ENCODE peak calls at places on chromosomes 7 and 10, in six cellular contexts. One of them, this sample, is unnamed.

GRCh38 chr7:155816996-155817395 is 4.7 kb upstream of the SHH start:
- DNase-seq in Calu3: no peak
- DNase-seq in endothelial cell: no peak
- DNase-seq in foreskin fibroblast: no peak
- DNase-seq in K562: no peak
- DNase-seq in BE2C: no peak
- DNase-seq in this sample: no peak

GRCh38 chr7:27576360-27576944 is 86.2 kb downstream of the HIBADH start:
- DNase-seq in Calu3: peak
- DNase-seq in endothelial cell: peak
- DNase-seq in foreskin fibroblast: peak
- DNase-seq in K562: peak
- DNase-seq in BE2C: no peak
- DNase-seq in this sample: peak

GRCh38 chr7:3569643-3570042 is 268.6 kb downstream of the SDK1 start:
- DNase-seq in Calu3: no peak
- DNase-seq in endothelial cell: no peak
- DNase-seq in foreskin fibroblast: no peak
- DNase-seq in K562: no peak
- DNase-seq in BE2C: no peak
- DNase-seq in this sample: no peak

GRCh38 chr7:22728416-22729029 is 1.5 kb downstream of the IL6 start:
- DNase-seq in Calu3: peak
- DNase-seq in endothelial cell: peak
- DNase-seq in foreskin fibroblast: peak
- DNase-seq in K562: peak
- DNase-seq in BE2C: no peak
- DNase-seq in this sample: peak

GRCh38 chr7:143042821-143043271 is 9.3 kb upstream of the OR6V1 start:
- DNase-seq in Calu3: no peak
- DNase-seq in endothelial cell: no peak
- DNase-seq in foreskin fibroblast: peak
- DNase-seq in K562: no peak
- DNase-seq in BE2C: no peak
- DNase-seq in this sample: no peak

GRCh38 chr7:152925412-152926147 is 166.0 kb downstream of the ACTR3B start:
- DNase-seq in Calu3: no peak
- DNase-seq in endothelial cell: peak
- DNase-seq in foreskin fibroblast: no peak
- DNase-seq in K562: no peak
- DNase-seq in BE2C: peak
- DNase-seq in this sample: no peak

GRCh38 chr10:123904834-123905409 is 13.3 kb upstream of the CPXM2 start:
- DNase-seq in Calu3: no peak
- DNase-seq in endothelial cell: no peak
- DNase-seq in foreskin fibroblast: no peak
- DNase-seq in K562: no peak
- DNase-seq in BE2C: no peak
- DNase-seq in this sample: no peak

GRCh38 chr7:120043250-120043649 is 229.7 kb upstream of the KCND2 start:
- DNase-seq in Calu3: no peak
- DNase-seq in endothelial cell: no peak
- DNase-seq in foreskin fibroblast: no peak
- DNase-seq in K562: no peak
- DNase-seq in BE2C: no peak
- DNase-seq in this sample: no peak

DNA sequence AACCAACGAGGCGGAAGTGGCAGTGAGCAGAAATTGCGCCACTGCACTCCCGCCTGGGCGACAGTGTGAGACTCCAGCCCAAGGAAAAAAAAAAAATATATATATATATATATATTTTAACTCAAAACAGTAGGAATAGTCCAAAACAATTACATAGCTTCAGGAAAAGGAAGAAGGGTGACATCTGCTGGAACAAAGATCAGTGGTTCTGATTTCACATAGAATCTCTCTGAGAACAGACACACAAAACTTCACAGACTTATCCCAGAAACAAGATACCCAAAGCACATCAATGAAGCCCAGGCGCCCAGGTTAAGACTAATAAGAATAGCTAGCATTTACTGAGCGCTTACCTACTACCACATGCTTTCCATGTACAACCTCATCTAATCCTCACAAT is 45.0 kb downstream of the DNMBP start:
- DNase-seq in Calu3: no peak
- DNase-seq in endothelial cell: no peak
- DNase-seq in foreskin fibroblast: peak
- DNase-seq in K562: no peak
- DNase-seq in BE2C: no peak
- DNase-seq in this sample: peak
- TF ChIP-seq CTCF in Calu3: no peak
- TF ChIP-seq CTCF in endothelial cell: no peak
- TF ChIP-seq CTCF in foreskin fibroblast: no peak
- TF ChIP-seq CTCF in K562: no peak
- TF ChIP-seq CTCF in BE2C: no peak
- TF ChIP-seq CTCF in this sample: peak

DNA sequence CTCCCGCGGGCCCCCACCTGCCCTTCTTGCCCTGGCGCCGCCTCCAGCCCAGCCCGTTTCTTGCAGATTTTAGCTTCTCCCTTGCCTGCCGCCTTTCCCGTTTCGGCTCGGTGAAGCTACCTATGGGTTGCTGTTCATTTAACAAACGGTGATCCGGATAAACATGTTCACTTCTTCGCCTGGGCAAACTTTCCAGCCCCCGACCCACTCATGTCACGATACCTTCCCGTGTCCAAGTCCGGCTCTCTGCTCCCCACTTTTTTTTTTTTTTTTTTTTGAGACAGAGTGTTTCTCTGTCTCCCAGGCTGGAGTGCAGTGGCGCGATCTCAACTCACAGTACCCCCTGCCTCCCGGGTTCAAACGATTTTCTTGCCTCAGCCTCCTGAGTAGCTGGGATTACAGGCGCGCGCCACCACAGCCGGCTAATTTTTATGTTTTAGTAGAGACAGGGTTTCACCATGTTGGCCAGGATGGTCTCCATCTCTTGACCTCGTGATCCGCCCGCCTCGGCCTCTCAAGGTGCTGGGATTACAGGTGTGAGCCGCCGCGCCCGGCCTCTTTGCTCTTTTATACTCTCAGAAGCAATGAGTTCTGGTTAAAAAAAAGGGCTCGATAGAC is 959 bp upstream of the ZNF438 start:
- DNase-seq in Calu3: no peak
- DNase-seq in endothelial cell: no peak
- DNase-seq in foreskin fibroblast: no peak
- DNase-seq in K562: no peak
- DNase-seq in BE2C: no peak
- DNase-seq in this sample: no peak
- TF ChIP-seq CTCF in Calu3: no peak
- TF ChIP-seq CTCF in endothelial cell: no peak
- TF ChIP-seq CTCF in foreskin fibroblast: no peak
- TF ChIP-seq CTCF in K562: no peak
- TF ChIP-seq CTCF in BE2C: no peak
- TF ChIP-seq CTCF in this sample: no peak

DNA sequence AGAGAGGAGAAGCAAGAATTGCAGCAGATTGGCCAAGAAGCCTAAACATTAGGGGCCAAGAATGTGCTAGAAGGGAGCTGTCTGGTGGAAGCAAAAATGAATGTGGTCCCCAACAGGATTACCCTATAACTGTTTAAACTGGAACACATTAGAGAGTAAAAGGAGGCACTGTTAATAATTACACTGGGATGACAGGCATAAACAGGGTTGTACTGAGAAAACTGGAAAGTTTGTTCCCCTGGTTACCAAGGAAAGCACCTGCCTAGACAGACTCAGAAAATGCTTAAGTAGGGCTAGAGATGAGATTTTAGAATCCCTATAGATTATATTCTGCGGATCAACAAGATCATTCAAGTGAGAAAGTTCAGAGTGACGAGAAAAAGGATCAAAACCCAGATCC is 100.8 kb downstream of the CTTNBP2 start:
- DNase-seq in Calu3: no peak
- DNase-seq in endothelial cell: no peak
- DNase-seq in foreskin fibroblast: no peak
- DNase-seq in K562: no peak
- DNase-seq in BE2C: no peak
- DNase-seq in this sample: no peak
- TF ChIP-seq CTCF in Calu3: no peak
- TF ChIP-seq CTCF in endothelial cell: no peak
- TF ChIP-seq CTCF in foreskin fibroblast: no peak
- TF ChIP-seq CTCF in K562: no peak
- TF ChIP-seq CTCF in BE2C: no peak
- TF ChIP-seq CTCF in this sample: no peak

GRCh38 chr10:126571203-126571602 is 99.3 kb downstream of the C10orf90 start:
- DNase-seq in Calu3: no peak
- DNase-seq in endothelial cell: no peak
- DNase-seq in foreskin fibroblast: no peak
- DNase-seq in K562: no peak
- DNase-seq in BE2C: no peak
- DNase-seq in this sample: no peak
- TF ChIP-seq CTCF in Calu3: no peak
- TF ChIP-seq CTCF in endothelial cell: no peak
- TF ChIP-seq CTCF in foreskin fibroblast: no peak
- TF ChIP-seq CTCF in K562: no peak
- TF ChIP-seq CTCF in BE2C: no peak
- TF ChIP-seq CTCF in this sample: peak

GRCh38 chr7:80661729-80662128 is 23.3 kb downstream of the CD36 start:
- DNase-seq in Calu3: no peak
- DNase-seq in endothelial cell: no peak
- DNase-seq in foreskin fibroblast: peak
- DNase-seq in K562: no peak
- DNase-seq in BE2C: no peak
- DNase-seq in this sample: no peak
- TF ChIP-seq CTCF in Calu3: no peak
- TF ChIP-seq CTCF in endothelial cell: no peak
- TF ChIP-seq CTCF in foreskin fibroblast: peak
- TF ChIP-seq CTCF in K562: no peak
- TF ChIP-seq CTCF in BE2C: peak
- TF ChIP-seq CTCF in this sample: peak

This sample was measured in HFFc6.